ENCODE peak calls at places on chromosome 7, in ten cellular contexts. L is NB4, W is cardiac muscle cell, V is brain microvascular endothelial cell, N is IMR-90, M is foreskin fibroblast, K is HFF-Myc, E is esophagus squamous epithelium, J is WERI-Rb-1, Q is pancreas. U is an unnamed sample.

GRCh38 chr7:73834626-73835191 is 3.9 kb downstream of the CLDN4 start:
- DNase-seq in N (no peak), K (no peak), M (no peak), E (no peak), L (no peak), Q (no peak), W (no peak), J (no peak), V (no peak), U (no peak)

GRCh38 chr7:80873140-80873539 is 45.7 kb downstream of the SEMA3C start:
- DNase-seq in M (peak; percentile 41), K (no peak), V (no peak), L (peak; percentile 15), N (no peak), J (no peak), Q (no peak), E (no peak), W (no peak), U (no peak)

GRCh38 chr7:140310337-140311002 is 87.9 kb downstream of the SLC37A3 start:
- DNase-seq in J (no peak), M (no peak), E (no peak), L (no peak), W (peak; percentile 25), V (no peak), K (no peak), Q (no peak), N (no peak), U (no peak)

GRCh38 chr7:55272328-55272727 is 92.8 kb upstream of the LANCL2 start:
- DNase-seq in N (no peak), E (no peak), V (no peak), L (no peak), J (no peak), M (no peak), Q (no peak), K (no peak), W (no peak), U (no peak)

GRCh38 chr7:159229683-159230475 is 85.2 kb upstream of the VIPR2 start:
- DNase-seq in N (no peak), J (no peak), V (no peak), E (no peak), L (no peak), W (no peak), M (no peak), K (no peak), Q (no peak), U (no peak)

GRCh38 chr7:136528329-136528728 is 340.1 kb upstream of the CHRM2 start:
- DNase-seq in K (peak; percentile 45), V (peak; percentile 24), J (no peak), Q (no peak), M (peak; percentile 55), L (peak; percentile 19), W (peak; percentile 38), N (peak; percentile 88), E (no peak), U (peak; percentile 38)

GRCh38 chr7:151769189-151769821 is 107.6 kb downstream of the PRKAG2 start:
- DNase-seq in L (no peak), M (no peak), V (no peak), E (no peak), K (no peak), W (no peak), J (no peak), N (no peak), Q (no peak), U (no peak)

GRCh38 chr7:138608292-138608691 is 92.9 kb downstream of the SVOPL start:
- DNase-seq in N (peak; percentile 44), J (no peak), Q (peak; percentile 69), K (peak; percentile 7), M (peak; percentile 47), E (no peak), W (peak; percentile 66), V (peak; percentile 69), L (no peak), U (no peak)

GRCh38 chr7:150514748-150515222 is at the start of gene GIMAP7:
- DNase-seq in L (no peak), M (no peak), N (no peak), K (no peak), E (no peak), W (no peak), Q (no peak), J (no peak), V (no peak), U (no peak)

GRCh38 chr7:96596120-96596826 is 113.4 kb downstream of the SEM1 start:
- DNase-seq in Q (peak; percentile 48), L (peak; percentile 34), K (peak; percentile 1), E (no peak), J (peak; percentile 27), M (no peak), N (no peak), W (no peak), V (no peak), U (no peak)

GRCh38 chr7:95342642-95343252 is 18.4 kb upstream of the PON1 start:
- DNase-seq in L (no peak), V (no peak), N (no peak), W (peak; percentile 17), M (no peak), K (peak; percentile 1), J (no peak), Q (no peak), E (no peak), U (no peak)

GRCh38 chr7:49433794-49434193 is 339.6 kb upstream of the VWC2 start:
- DNase-seq in L (no peak), K (no peak), V (no peak), N (no peak), M (no peak), J (peak; percentile 11), E (no peak), Q (no peak), W (no peak), U (no peak)

DNA sequence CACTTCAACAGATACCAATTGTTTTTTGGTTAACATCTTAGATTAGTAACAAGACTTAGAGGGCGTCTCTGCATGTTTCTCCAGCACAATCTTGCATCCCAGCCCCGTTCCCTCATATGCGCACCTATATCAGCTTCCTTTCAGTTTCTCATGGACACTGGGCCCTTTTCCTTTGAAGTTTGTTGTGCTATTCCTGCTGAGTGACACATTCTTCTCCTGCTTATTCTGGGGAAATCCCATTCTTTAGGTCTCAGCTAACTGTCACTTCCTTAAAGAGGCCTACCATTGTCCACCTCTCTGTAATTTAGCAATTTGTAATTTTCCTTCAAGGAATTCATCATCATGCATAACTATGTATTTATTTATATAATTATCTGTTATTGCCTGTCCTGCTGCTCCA is 110.3 kb upstream of the STEAP1B start:
- DNase-seq in L (no peak), K (no peak), V (no peak), J (no peak), M (no peak), N (no peak), E (no peak), Q (no peak), W (no peak), U (no peak)
- TF ChIP-seq CTCF in L (no peak), K (no peak), V (no peak), J (no peak), M (no peak), N (no peak), E (no peak), Q (no peak), W (no peak), U (no peak)

GRCh38 chr7:64990216-64990615 is 620 bp downstream of the ZNF117 start:
- DNase-seq in M (no peak), E (no peak), K (no peak), L (no peak), J (no peak), W (no peak), N (no peak), V (no peak), Q (no peak), U (no peak)
- TF ChIP-seq CTCF in M (no peak), E (no peak), K (no peak), L (no peak), J (no peak), W (no peak), N (no peak), V (no peak), Q (no peak), U (no peak)

GRCh38 chr7:156473476-156474240 is 166.9 kb upstream of the RNF32 start:
- DNase-seq in J (no peak), K (no peak), N (peak; percentile 19), L (peak; percentile 70), V (peak; percentile 50), M (no peak), E (no peak), W (peak; percentile 14), Q (peak; percentile 12), U (no peak)
- TF ChIP-seq CTCF in J (peak; percentile 71), K (peak; percentile 36), N (peak; percentile 58), L (peak; percentile 93), V (peak; percentile 88), M (peak; percentile 19), E (peak; percentile 75), W (peak; percentile 50), Q (peak; percentile 48), U (peak; percentile 10)

GRCh38 chr7:98616381-98617050 is 569 bp upstream of the NPTX2 start:
- DNase-seq in W (no peak), M (no peak), E (no peak), N (no peak), K (no peak), J (no peak), L (no peak), Q (no peak), V (no peak), U (no peak)

GRCh38 chr7:98617960-98618418 is 904 bp downstream of the NPTX2 start:
- DNase-seq in M (no peak), N (no peak), V (no peak), W (no peak), L (no peak), J (peak; percentile 40), E (no peak), Q (no peak), K (no peak), U (no peak)

GRCh38 chr7:98619450-98620321 is 2.6 kb downstream of the NPTX2 start:
- DNase-seq in J (peak; percentile 38), N (peak; percentile 1), E (no peak), K (no peak), M (no peak), Q (peak; percentile 87), V (no peak), L (peak; percentile 68), W (peak; percentile 75), U (no peak)

GRCh38 chr7:98618786-98619185 is 1.7 kb downstream of the NPTX2 start:
- DNase-seq in M (no peak), N (no peak), W (no peak), J (no peak), L (no peak), E (no peak), K (no peak), V (no peak), Q (peak; percentile 56), U (no peak)

DNA sequence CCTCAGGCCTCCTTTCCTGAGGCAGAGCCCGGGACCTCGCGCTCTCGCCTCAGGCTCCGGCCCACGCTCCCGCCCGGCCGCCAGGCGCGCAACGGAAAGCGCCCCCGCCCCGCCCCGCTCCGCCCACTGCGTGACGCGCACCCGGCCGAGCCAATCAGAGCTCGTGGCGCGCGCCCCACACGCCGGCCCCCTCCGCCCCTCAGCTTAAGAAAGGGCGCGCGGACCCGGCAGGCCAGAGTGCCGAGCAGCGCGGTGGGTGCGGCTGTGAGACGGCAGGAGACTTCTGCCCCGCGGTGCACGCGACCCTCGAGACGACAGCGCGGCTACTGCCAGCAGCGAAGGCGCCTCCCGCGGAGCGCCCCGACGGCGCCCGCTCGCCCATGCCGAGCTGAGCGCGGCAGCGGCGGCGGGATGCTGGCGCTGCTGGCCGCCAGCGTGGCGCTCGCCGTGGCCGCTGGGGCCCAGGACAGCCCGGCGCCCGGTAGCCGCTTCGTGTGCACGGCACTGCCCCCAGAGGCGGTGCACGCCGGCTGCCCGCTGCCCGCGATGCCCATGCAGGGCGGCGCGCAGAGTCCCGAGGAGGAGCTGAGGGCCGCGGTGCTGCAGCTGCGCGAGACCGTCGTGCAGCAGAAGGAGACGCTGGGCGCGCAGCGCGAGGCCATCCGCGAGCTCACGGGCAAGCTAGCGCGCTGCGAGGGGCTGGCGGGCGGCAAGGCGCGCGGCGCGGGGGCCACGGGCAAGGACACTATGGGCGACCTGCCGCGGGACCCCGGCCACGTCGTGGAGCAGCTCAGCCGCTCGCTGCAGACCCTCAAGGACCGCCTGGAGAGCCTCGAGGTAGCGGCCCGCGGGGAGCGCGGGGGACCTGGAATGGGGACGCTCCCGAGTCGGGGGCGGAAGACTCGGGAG is at the start of gene NPTX2:
- DNase-seq in W (peak; percentile 53), L (no peak), V (no peak), Q (peak; percentile 70), K (no peak), J (peak; percentile 89), E (no peak), N (no peak), M (peak; percentile 87), U (no peak)
- TF ChIP-seq CTCF in W (no peak), L (no peak), V (no peak), Q (no peak), K (no peak), J (peak; percentile 51), E (no peak), N (no peak), M (no peak), U (peak; percentile 7)